ENCODE peak calls at places on chromosomes 5 and 9, in five cellular contexts. B, G, T, U and Q are unnamed samples.
A peak's percentile ranks its signal among the peaks of the same experiment; 100 is the strongest.

GRCh38 chr9:129262261-129262660 is 84.2 kb upstream of the IER5L start:
- DNase-seq in B (no peak), G (no peak), T (no peak), U (no peak), Q (no peak)

GRCh38 chr5:92380069-92380770 is 997.1 kb upstream of the ARRDC3 start:
- DNase-seq in B (peak; percentile 1), G (no peak), T (peak; percentile 26), U (peak; percentile 37), Q (no peak)

GRCh38 chr9:129145841-129146292 is 32.2 kb downstream of the IER5L start:
- DNase-seq in B (peak; percentile 98), G (no peak), T (peak; percentile 97), U (peak; percentile 90), Q (no peak)

GRCh38 chr5:83914199-83914598 is 193.5 kb upstream of the HAPLN1 start:
- DNase-seq in B (peak; percentile 67), G (no peak), T (no peak), U (peak; percentile 67), Q (no peak)

GRCh38 chr5:56279979-56280378 is 46.8 kb upstream of the ANKRD55 start:
- DNase-seq in B (peak; percentile 89), G (no peak), T (peak; percentile 78), U (peak; percentile 86), Q (peak; percentile 54)

GRCh38 chr5:175796536-175797499 is 74.6 kb upstream of the CPLX2 start:
- DNase-seq in B (peak; percentile 89), G (peak; percentile 66), T (peak; percentile 83), U (peak; percentile 72), Q (peak; percentile 35)

GRCh38 chr5:68046445-68046844 is 169.1 kb upstream of the PIK3R1 start:
- DNase-seq in B (peak; percentile 97), G (peak; percentile 24), T (peak; percentile 99), U (peak; percentile 99), Q (no peak)

GRCh38 chr9:78029601-78030552 is 1.7 kb downstream of the GNAQ start:
- DNase-seq in B (peak; percentile 50), G (peak; percentile 18), T (peak; percentile 47), U (peak; percentile 47), Q (no peak)

GRCh38 chr5:16773990-16774389 is 157.2 kb upstream of the RETREG1 start:
- DNase-seq in B (peak; percentile 37), G (no peak), T (peak; percentile 21), U (peak; percentile 64), Q (no peak)

GRCh38 chr9:71079451-71079850 is 42.0 kb downstream of the TRPM3 start:
- DNase-seq in B (peak; percentile 40), G (no peak), T (no peak), U (peak; percentile 33), Q (no peak)

DNA sequence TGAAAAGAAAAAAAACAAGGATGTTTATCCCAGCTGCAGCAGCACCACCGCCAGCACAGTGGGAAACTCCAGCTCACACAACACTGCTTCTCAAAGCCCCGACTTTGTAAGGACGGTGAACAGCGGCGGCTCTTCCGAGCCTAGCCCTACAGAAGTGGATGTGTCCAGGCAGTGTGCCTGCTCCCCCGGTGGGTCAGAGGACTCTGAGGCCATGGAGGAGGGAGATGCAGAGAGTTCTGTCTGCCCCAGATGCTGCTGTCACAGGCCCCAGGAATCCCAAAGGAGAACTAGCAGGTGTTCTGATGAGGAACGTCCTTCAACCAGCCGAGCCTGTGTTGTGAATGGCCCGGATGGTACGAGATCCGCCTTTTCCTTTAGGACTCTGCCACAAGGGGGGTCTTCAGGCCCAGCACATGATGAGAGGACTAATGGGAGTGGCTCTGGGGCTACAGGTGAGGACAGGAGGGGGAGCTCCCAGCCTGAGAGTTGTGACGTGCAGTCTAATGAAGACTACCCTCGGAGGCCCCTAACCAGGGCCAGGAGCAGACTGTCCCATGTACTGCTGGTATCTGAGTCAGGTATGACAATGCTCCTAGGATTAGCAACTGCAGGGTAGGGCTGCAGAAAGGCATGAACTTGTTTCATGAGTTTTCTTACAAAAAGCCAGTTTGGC is 43.7 kb downstream of the FBXO38 start:
- DNase-seq in B (no peak), G (no peak), T (no peak), U (no peak), Q (no peak)
- TF ChIP-seq CTCF in B (no peak), G (no peak), T (no peak), U (no peak), Q (no peak)

DNA sequence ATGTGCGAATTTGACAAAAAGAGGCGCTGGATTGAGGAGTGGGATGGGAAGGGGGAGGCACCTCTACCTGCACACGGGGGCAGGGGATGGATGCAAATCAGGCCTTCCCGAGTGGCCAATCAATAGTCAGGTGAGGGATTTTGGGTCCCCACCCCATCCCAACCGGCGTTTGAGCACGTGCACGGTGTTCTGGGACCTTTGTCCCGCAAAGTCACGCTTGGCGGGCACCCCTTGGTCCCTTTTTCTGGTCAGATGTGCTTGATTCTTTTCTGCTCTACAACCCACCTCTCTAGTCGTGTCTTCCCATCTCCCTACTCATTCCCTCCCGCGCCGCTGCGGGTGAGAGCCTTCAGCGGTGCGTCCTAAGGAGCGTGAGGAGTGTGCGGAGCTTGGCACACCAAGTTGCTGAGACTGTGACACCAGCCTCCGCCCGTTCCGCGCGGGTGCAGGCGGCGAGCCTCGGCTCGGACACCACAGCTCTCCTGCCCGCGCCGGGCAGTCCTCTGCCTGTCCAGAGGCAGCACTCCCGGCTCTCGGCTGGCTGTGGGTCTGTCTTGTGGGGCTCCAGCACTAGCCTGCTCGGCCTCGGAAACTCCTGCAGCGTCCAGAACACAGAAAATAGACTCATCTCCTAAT is 495 bp upstream of the ADAMTS19 start:
- DNase-seq in B (peak; percentile 66), G (no peak), T (peak; percentile 53), U (peak; percentile 38), Q (no peak)
- H3K4me3 ChIP-seq in B (peak overlapping the region; percentile 95), G (peak overlapping the region; percentile 43), T (no peak overlapping the region), U (peak overlapping the region; percentile 34), Q (no peak overlapping the region)

GRCh38 chr5:169521366-169521983 is 62.1 kb upstream of the SPDL1 start:
- DNase-seq in B (peak; percentile 79), G (no peak), T (no peak), U (no peak), Q (no peak)

DNA sequence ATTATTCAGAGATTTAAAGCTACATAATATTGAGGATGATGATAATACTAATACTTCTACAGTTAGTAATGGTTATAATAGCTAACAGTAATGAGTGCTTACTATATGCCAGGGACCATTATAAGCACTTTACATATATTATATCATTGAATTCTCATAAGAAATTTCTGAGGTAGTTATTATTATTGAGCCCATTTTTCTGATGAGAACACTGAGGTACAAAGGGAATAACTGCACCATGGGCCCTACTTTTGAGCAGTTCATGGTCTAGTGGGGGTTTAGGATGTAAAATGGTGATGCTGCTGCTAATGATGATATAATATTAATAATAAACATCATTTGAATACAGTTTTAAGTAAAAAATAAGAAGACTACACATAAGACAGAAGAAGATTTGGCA is 64.2 kb upstream of the SPDL1 start:
- DNase-seq in B (no peak), G (no peak), T (no peak), U (no peak), Q (no peak)
- TF ChIP-seq CTCF in B (no peak), G (no peak), T (no peak), U (no peak), Q (no peak)

DNA sequence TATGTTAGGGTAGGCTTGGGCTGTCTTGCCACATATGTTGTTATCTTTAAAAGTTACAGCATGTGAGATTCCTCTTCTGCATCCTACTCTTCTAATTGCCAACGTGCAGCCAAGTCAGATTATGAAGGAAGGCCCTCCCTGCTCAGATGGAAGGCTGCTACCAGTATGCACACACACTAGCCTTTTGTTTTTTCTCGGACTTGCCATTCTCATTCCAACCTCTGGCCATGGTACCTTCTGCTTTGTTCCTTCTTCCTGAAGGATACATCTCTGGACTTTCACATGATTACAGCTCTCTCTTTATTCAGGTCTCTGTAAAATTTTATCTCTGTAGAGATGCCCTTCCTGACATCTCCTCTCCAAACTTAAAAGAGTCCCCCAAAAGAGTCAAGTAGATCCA is 12.8 kb upstream of the OTP start:
- DNase-seq in B (no peak), G (no peak), T (no peak), U (no peak), Q (no peak)
- H3K4me3 ChIP-seq in B (no peak overlapping the region), G (no peak overlapping the region), T (no peak overlapping the region), U (no peak overlapping the region), Q (no peak overlapping the region)

GRCh38 chr5:113917997-113918396 is 404.5 kb downstream of the YTHDC2 start:
- DNase-seq in B (no peak), G (no peak), T (no peak), U (no peak), Q (peak; percentile 36)
- TF ChIP-seq CTCF in B (no peak), G (no peak), T (no peak), U (no peak), Q (peak; percentile 65)

DNA sequence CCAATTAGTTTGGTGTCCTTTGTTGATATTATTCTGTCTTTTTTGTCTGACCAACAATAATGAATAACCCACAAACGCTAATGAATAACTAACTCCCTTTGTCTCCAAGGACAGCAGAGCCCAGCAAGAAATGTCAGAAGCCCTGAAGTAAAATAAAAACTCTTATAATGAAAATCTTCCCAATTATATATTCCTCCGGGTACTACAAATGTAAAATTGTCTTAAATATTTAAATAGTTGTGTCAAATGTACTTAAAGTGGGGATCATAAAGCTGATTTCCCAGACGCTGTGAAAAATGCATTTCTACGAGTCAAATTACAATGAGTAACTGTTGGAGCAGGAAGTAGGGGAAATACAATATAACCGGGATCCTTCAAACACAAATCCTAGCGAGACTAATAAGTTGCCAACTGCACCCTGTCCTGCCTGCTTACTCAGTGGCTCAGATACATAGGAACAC is 22.3 kb downstream of the GLIS3 start:
- DNase-seq in B (peak; percentile 28), G (peak; percentile 50), T (no peak), U (peak; percentile 18), Q (no peak)
- H3K4me3 ChIP-seq in B (no peak overlapping the region), G (peak overlapping the region; percentile 6), T (no peak overlapping the region), U (no peak overlapping the region), Q (no peak overlapping the region)

DNA sequence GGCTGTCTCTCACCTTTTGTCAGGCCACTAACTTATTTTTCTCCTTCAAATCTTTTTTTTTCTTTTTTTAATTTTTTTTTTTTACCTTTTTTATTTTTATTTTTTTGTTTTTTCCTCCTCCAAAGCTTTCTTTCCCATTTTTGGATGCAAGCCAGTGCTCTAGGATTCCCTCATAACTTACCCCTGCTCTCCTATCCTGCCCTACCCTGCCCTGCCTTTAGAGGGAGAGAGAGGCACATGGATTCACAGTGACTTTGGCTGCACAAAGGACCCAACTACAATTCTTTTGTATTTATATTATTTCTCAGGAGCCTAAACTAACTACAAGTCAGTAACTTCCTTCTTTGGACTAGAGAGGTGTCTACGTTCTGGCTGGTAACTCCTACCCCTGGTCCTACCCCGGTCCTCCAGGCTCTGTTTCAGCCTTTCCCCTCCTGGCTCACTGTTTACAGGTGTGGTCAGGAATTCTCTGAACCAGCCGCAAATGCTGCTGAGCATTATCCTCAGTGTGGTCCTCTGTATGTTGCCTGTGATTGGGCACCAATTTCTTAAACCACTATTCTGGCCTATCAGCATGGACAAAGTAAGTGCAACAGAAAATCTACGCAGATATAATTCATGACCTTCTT is 8.4 kb upstream of the RUSC2 start:
- DNase-seq in B (peak; percentile 87), G (peak; percentile 75), T (peak; percentile 75), U (peak; percentile 84), Q (peak; percentile 39)
- TF ChIP-seq CTCF in B (peak; percentile 89), G (peak; percentile 77), T (peak; percentile 89), U (peak; percentile 94), Q (peak; percentile 73)

GRCh38 chr5:130231786-130232185 is 327.5 kb downstream of the CHSY3 start:
- DNase-seq in B (no peak), G (no peak), T (no peak), U (no peak), Q (no peak)
- H3K4me3 ChIP-seq in B (no peak overlapping the region), G (no peak overlapping the region), T (no peak overlapping the region), U (no peak overlapping the region), Q (no peak overlapping the region)

GRCh38 chr9:86829496-86830046 is 117.7 kb downstream of the GAS1 start:
- DNase-seq in B (peak; percentile 40), G (no peak), T (no peak), U (no peak), Q (no peak)
- TF ChIP-seq CTCF in B (no peak), G (no peak), T (no peak), U (no peak), Q (no peak)